ENCODE peak calls at places on chromosomes 16 and 17, in eight cellular contexts. O is ovary; H is CD8-positive, alpha-beta T cell; M is PC-9; F is ascending aorta; R is GM23338; S is astrocyte of the spinal cord; I is fibroblast of the aortic adventitia. Y is an unnamed sample.

GRCh38 chr17:36921131-36921851 is 16.0 kb upstream of the LHX1 start:
- DNase-seq in S (peak), R (peak), M (peak), I (peak), O (no peak), H (no peak), F (no peak), Y (no peak)

GRCh38 chr17:28324776-28325175 is 5.8 kb downstream of the TMEM97 start:
- DNase-seq in M (no peak), S (no peak), O (no peak), R (no peak), I (no peak), F (no peak), H (no peak), Y (no peak)

GRCh38 chr17:70896843-70897242 is 727.5 kb downstream of the KCNJ2 start:
- DNase-seq in F (no peak), I (no peak), O (no peak), S (no peak), H (no peak), R (no peak), M (no peak), Y (no peak)

GRCh38 chr17:41049110-41049509 is 2.0 kb upstream of the KRTAP2-1 start:
- DNase-seq in M (peak), S (peak), R (no peak), O (no peak), F (no peak), H (no peak), I (no peak), Y (no peak)

GRCh38 chr17:82528484-82529265 is 9.1 kb downstream of the FOXK2 start:
- DNase-seq in F (peak), S (peak), M (peak), R (no peak), I (no peak), O (no peak), H (no peak), Y (peak)

GRCh38 chr16:17846030-17846429 is 375.3 kb upstream of the XYLT1 start:
- DNase-seq in F (no peak), M (no peak), S (no peak), I (no peak), O (no peak), H (no peak), R (no peak), Y (no peak)

GRCh38 chr16:51994597-51994996 is 552.3 kb downstream of the TOX3 start:
- DNase-seq in R (no peak), M (peak), S (no peak), I (no peak), H (no peak), O (no peak), F (no peak), Y (no peak)

GRCh38 chr17:79607941-79608728 is 2.7 kb downstream of the RBFOX3 start:
- DNase-seq in O (no peak), M (no peak), F (no peak), S (no peak), H (no peak), R (peak), I (no peak), Y (no peak)

GRCh38 chr17:73625975-73626706 is 18.1 kb downstream of the SDK2 start:
- DNase-seq in H (no peak), O (no peak), S (no peak), R (no peak), F (no peak), M (no peak), I (no peak), Y (no peak)

GRCh38 chr17:77882481-77883212 is 75.9 kb upstream of the TNRC6C start:
- DNase-seq in F (peak), I (peak), M (no peak), S (peak), H (peak), R (no peak), O (no peak), Y (peak)

GRCh38 chr17:75498019-75498725 is 17.2 kb downstream of the CASKIN2 start:
- DNase-seq in I (no peak), O (no peak), S (no peak), R (no peak), M (no peak), H (no peak), F (no peak), Y (no peak)

GRCh38 chr17:75501378-75502071 is 13.8 kb downstream of the CASKIN2 start:
- DNase-seq in F (no peak), I (no peak), M (no peak), O (no peak), S (no peak), H (no peak), R (no peak), Y (no peak)

GRCh38 chr17:75500419-75501216 is 14.7 kb downstream of the CASKIN2 start:
- DNase-seq in F (no peak), M (no peak), H (no peak), O (no peak), R (no peak), S (no peak), I (no peak), Y (no peak)

GRCh38 chr17:75499313-75500022 is 15.9 kb downstream of the CASKIN2 start:
- DNase-seq in H (no peak), O (peak), I (no peak), M (no peak), F (no peak), R (no peak), S (no peak), Y (no peak)

GRCh38 chr17:75498726-75499213 is 16.6 kb downstream of the CASKIN2 start:
- DNase-seq in S (no peak), I (no peak), F (no peak), R (peak), H (no peak), O (no peak), M (no peak), Y (no peak)
- TF ChIP-seq CTCF in S (no peak), I (no peak), F (no peak), R (peak), H (no peak), O (no peak), M (no peak), Y (no peak)

GRCh38 chr17:72122002-72122310 is 1.1 kb downstream of the SOX9 start:
- DNase-seq in O (no peak), F (no peak), S (no peak), H (no peak), M (no peak), R (no peak), I (no peak), Y (no peak)
- TF ChIP-seq CTCF in O (no peak), F (no peak), S (no peak), H (no peak), M (peak), R (no peak), I (no peak), Y (no peak)

DNA sequence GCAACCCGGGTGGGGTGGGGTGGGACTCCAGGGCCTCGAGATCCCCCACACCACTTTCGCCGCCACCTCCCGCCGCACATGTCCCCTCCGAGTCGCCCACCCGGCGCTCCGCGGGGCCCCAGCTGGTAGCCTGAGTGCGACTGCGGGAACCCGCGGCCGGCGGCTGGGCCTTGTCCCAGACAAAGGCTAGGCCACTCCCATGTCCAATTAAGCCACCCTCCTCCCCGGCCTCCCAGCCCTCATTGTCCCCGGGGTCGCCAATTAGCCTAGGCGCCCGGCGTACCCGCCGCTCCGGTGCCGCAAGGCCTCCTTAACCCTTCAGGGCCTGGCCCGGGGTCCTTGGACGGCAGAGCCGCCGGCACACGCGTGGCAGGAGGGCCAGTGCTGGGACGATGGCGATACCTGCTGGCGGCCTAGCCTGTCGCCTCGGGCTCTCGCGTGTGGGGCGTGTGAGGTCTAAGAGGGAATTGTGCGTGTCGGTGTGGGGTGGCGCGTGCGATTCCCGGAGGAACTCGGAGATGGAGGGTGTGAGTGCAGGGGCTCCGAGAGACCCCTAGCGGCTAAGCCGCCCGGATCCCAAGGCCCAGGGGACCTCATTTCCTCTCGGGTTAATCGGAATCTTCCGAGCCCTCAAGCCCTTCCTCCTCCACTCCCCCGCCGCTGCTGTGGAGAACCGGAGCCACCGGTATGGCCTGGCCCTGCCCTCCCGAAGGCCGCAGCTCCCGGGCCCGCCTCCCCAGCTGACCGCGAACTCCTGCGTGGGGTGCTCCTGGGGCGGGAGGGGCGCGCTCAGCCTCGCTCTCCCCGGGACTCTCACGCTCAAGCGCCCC is 11.7 kb downstream of the TBX2 start:
- DNase-seq in O (peak), M (peak), H (no peak), S (peak), F (peak), R (peak), I (peak), Y (peak)
- TF ChIP-seq CTCF in O (no peak), M (peak), H (peak), S (peak), F (no peak), R (peak), I (peak), Y (no peak)

DNA sequence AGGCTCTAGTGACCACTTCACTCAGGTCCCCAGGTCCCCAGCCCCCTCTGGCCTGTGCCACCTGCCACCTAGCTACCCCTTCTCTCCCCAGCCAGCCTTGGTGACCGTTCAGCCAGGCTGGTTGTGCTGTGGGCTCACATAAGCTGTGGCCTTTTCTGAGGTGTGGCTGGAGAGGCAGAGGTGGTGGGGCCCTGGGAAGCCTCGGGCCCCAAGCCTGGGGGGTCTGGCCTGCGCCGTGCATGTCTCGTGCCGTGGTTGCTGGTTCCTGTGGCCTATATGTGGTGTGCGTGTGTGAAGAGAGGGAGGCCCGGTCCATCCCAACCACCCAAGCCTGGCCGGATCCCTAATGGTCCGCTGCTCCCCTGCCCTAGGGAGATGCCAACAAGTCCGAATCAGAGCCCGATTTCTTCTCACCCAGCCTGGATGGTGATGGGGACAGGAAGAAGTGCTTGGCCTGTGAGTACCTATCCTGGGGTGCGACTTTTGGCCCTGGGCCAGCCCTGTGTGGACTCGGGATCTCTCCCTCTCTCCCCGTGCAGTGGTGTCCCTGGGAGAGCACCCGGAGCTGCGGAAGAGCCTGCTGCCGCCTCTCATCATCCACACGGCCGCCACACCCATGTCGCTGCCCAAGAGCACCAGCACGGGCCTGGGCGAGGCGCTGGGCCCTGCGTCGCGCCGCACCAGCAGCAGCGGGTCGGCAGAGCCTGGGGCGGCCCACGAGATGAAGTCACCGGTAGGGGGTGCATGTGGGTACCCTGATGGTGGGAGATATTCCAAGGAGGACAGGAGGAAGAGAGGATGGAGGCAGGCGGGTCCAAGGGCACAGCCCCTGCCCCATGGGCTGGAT is 35.9 kb downstream of the CACNA1G start:
- DNase-seq in H (no peak), O (no peak), I (no peak), S (no peak), F (no peak), M (no peak), R (peak), Y (peak)
- TF ChIP-seq CTCF in H (no peak), O (no peak), I (peak), S (peak), F (no peak), M (no peak), R (peak), Y (no peak)

GRCh38 chr16:69798466-69798865 is 36.3 kb downstream of the WWP2 start:
- DNase-seq in S (peak), R (peak), F (no peak), O (no peak), M (no peak), H (no peak), I (peak), Y (no peak)
- TF ChIP-seq CTCF in S (peak), R (peak), F (peak), O (no peak), M (no peak), H (no peak), I (peak), Y (no peak)

DNA sequence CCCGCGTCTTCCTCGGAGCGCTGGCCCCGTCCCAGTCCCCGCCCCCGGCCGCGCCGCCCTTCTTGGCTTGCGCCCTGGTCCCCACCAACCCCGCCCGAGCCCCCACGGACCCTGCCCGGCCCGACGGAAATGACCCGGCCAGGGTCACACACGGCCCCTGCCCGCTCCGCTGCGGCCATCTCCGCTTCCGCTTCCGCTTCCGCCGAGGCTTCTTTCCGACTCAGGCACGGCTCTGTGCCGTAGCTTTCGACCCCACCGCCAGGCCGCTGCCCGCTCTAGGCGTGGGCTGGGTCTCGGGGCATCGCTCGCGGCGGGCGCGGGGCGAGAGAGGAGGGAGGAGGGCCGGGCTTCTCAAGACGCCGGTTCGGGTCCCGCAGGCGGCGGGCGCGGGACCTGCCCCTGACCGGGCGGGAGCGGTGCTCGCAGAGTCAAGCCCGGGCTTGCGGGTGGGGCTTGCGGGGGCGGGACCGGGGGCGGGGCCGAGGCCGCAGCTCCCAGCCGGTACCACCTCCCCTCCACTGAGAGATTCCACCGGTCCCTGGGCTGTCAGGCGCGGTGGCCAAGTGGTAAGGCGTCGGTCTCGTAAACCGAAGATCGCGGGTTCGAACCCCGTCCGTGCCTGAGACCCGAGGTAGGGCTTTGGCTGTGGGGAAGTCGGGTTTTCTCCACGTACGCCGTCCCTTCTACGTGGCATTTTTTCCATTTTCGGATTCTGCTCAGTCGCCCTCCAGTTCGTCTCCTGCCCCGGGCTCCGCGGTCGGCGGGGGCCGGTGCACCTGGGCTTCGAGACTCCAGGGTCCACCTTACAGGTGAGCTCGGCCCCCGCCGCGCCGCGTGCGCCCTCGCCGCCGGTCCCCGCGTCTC is 158.3 kb downstream of the RAB11FIP4 start:
- DNase-seq in F (peak), O (peak), R (peak), I (peak), H (peak), M (peak), S (peak), Y (peak)
- TF ChIP-seq CTCF in F (no peak), O (no peak), R (no peak), I (no peak), H (no peak), M (no peak), S (no peak), Y (no peak)

DNA sequence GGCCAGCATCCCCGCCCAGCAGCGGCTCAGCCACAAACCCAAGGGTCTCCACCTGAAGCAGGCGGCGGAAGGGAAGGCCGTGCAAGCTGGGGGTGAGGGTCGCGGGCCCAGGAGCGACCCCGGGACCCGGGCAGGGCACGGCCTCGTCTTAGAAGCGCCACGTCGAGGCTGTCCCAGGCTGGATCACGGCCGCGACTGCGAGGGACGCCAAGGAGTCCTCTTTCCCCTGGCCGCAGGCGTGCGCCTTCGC is 535 bp upstream of the CCNF start:
- DNase-seq in H (no peak), M (no peak), R (no peak), S (no peak), I (no peak), F (no peak), O (no peak), Y (no peak)
- TF ChIP-seq CTCF in H (no peak), M (peak), R (no peak), S (no peak), I (no peak), F (no peak), O (no peak), Y (no peak)

GRCh38 chr17:35913611-35914010 is 17.0 kb downstream of the RDM1 start:
- DNase-seq in R (no peak), I (no peak), M (no peak), O (no peak), F (no peak), S (no peak), H (no peak), Y (no peak)

GRCh38 chr17:35914354-35914753 is 16.2 kb downstream of the RDM1 start:
- DNase-seq in R (no peak), O (no peak), H (no peak), F (no peak), S (no peak), M (no peak), I (no peak), Y (no peak)

GRCh38 chr17:35912942-35913341 is 17.6 kb downstream of the RDM1 start:
- DNase-seq in M (no peak), I (no peak), F (no peak), R (no peak), H (no peak), S (no peak), O (no peak), Y (no peak)

GRCh38 chr17:35917519-35918213 is 12.9 kb downstream of the RDM1 start:
- DNase-seq in O (no peak), F (no peak), R (no peak), S (no peak), M (no peak), I (no peak), H (no peak), Y (no peak)

DNA sequence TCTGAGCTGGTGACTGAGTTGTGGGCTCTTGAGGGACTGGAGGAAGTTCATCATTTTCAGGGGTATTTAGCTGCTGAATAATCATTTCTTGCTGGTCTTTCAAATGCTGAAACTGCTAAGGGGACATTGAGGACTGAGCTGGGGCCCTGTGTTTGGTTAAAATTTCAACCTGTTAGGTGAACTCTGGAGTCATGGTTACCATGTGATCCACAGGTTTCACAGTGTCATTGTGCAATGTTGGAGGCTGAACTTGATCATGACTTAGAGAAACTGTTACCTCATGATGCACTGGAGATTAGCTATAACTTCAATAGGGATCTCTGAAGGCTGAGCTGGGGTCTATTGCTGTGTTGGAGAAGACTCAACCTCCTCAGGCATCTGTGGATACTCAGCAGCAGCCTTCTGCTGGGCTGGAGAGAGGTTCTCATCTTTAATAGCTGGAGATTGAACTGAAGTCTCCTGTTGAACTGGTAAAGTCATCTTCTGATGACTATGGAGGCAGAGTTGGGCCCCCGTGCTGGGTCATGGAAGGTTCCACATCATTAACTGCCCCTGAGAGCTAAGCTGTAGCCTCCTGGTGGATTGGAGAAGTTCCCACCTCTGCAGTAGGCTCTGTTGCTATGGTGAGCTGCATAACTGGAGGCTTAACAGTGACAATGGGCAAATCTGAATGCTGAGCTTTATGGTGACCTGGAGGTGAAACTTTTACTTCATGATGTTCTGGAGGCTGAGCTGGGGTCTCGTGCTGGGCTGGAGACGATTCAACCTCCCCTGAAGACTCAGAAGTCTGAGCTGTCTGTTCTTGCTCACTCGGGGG is 15.2 kb downstream of the RDM1 start:
- DNase-seq in H (no peak), O (no peak), I (no peak), S (no peak), M (no peak), F (no peak), R (no peak), Y (no peak)
- TF ChIP-seq CTCF in H (no peak), O (no peak), I (no peak), S (no peak), M (no peak), F (no peak), R (no peak), Y (no peak)